ENCODE peak calls at places on chromosomes 5 and 9, in four cellular contexts. A, L, J and P are unnamed samples.

GRCh38 chr9:115615821-115616665 is 498.1 kb upstream of the TNC start:
- DNase-seq in L (no peak), A (no peak), J (no peak), P (no peak)

GRCh38 chr5:94375801-94376200 is 242.6 kb downstream of the KIAA0825 start:
- DNase-seq in J (no peak), A (no peak), L (no peak), P (no peak)

GRCh38 chr9:13555989-13556500 is 276.6 kb upstream of the MPDZ start:
- DNase-seq in L (no peak), J (no peak), A (no peak), P (no peak)

GRCh38 chr5:148826082-148826971 is at the start of gene ADRB2:
- DNase-seq in J (peak), A (peak), L (peak), P (peak)

GRCh38 chr5:67770431-67771025 is 445.0 kb upstream of the PIK3R1 start:
- DNase-seq in L (peak), J (no peak), A (peak), P (no peak)

GRCh38 chr5:145244788-145245187 is 590.4 kb downstream of the PRELID2 start:
- DNase-seq in A (no peak), J (no peak), L (no peak), P (no peak)

GRCh38 chr9:92661761-92662160 is 8.2 kb downstream of the IPPK start:
- DNase-seq in A (no peak), J (no peak), L (no peak), P (no peak)

GRCh38 chr5:78638973-78639669 is 9.5 kb downstream of the LHFPL2 start:
- DNase-seq in A (no peak), J (no peak), L (no peak), P (no peak)

GRCh38 chr5:96699186-96699820 is 37.1 kb downstream of the CAST start:
- DNase-seq in J (no peak), A (no peak), L (no peak), P (peak)

GRCh38 chr9:129867138-129868032 is 32.1 kb downstream of the USP20 start:
- DNase-seq in A (no peak), L (no peak), J (no peak), P (no peak)

GRCh38 chr5:140563554-140563953 is 844 bp downstream of the APBB3 start:
- DNase-seq in A (no peak), J (no peak), L (no peak), P (no peak)

GRCh38 chr5:144189800-144190429 is 19.2 kb downstream of the KCTD16 start:
- DNase-seq in J (no peak), L (peak), A (no peak), P (no peak)

GRCh38 chr5:37184748-37185364 is 64.3 kb downstream of the CPLANE1 start:
- DNase-seq in L (peak), A (no peak), J (no peak), P (no peak)

GRCh38 chr5:95565280-95565920 is 10.5 kb downstream of the ARSK start:
- DNase-seq in J (no peak), L (no peak), A (no peak), P (no peak)

GRCh38 chr5:138936225-138936967 is 61.3 kb upstream of the LRRTM2 start:
- DNase-seq in J (no peak), A (no peak), L (no peak), P (no peak)

GRCh38 chr5:138935466-138935865 is 60.3 kb upstream of the LRRTM2 start:
- DNase-seq in A (no peak), J (no peak), L (no peak), P (no peak)

GRCh38 chr5:138933522-138934290 is 58.6 kb upstream of the LRRTM2 start:
- DNase-seq in A (no peak), J (no peak), L (no peak), P (no peak)

GRCh38 chr5:138936968-138937345 is 61.8 kb upstream of the LRRTM2 start:
- DNase-seq in J (no peak), A (no peak), L (no peak), P (no peak)

DNA sequence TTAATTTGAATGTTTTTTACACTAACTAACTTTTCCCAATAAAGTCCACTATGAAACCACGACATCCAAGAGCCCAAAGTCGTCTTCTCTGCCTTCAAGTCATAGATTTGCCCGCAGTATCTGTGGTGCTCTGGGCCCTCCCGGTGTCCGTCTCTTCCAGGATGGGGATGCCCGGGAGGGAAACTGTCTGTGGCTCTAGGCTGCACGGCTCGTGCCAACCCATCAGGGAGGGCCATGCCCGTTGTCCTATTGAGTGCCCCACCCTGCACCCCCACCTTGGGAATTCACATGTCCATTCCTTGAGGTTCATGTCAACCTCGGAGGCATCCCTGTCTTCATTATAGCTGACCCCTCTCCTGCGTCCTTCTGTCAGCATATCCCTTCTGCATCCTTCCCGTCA is 59.8 kb upstream of the LRRTM2 start:
- DNase-seq in J (no peak), L (no peak), A (no peak), P (no peak)
- TF ChIP-seq HDAC2 in J (no peak), L (no peak), A (no peak), P (no peak)

GRCh38 chr5:1079961-1080360 is 31.9 kb downstream of the SLC12A7 start:
- DNase-seq in J (no peak), A (no peak), L (no peak), P (no peak)
- TF ChIP-seq CHD2 in J (no peak), A (no peak), L (no peak), P (no peak)

GRCh38 chr9:16728128-16728505 is 142.4 kb downstream of the BNC2 start:
- DNase-seq in A (no peak), J (no peak), L (no peak), P (no peak)

GRCh38 chr9:16725066-16725465 is 145.4 kb downstream of the BNC2 start:
- DNase-seq in A (no peak), L (no peak), J (no peak), P (no peak)

GRCh38 chr9:16726718-16727451 is 143.6 kb downstream of the BNC2 start:
- DNase-seq in L (no peak), J (no peak), A (no peak), P (no peak)

GRCh38 chr9:16727452-16728127 is 142.9 kb downstream of the BNC2 start:
- DNase-seq in J (no peak), L (no peak), A (no peak), P (no peak)

GRCh38 chr9:16726023-16726422 is 144.4 kb downstream of the BNC2 start:
- DNase-seq in J (no peak), L (no peak), A (no peak), P (no peak)
- TF ChIP-seq YY1 in J (no peak), L (no peak), A (no peak), P (no peak)

DNA sequence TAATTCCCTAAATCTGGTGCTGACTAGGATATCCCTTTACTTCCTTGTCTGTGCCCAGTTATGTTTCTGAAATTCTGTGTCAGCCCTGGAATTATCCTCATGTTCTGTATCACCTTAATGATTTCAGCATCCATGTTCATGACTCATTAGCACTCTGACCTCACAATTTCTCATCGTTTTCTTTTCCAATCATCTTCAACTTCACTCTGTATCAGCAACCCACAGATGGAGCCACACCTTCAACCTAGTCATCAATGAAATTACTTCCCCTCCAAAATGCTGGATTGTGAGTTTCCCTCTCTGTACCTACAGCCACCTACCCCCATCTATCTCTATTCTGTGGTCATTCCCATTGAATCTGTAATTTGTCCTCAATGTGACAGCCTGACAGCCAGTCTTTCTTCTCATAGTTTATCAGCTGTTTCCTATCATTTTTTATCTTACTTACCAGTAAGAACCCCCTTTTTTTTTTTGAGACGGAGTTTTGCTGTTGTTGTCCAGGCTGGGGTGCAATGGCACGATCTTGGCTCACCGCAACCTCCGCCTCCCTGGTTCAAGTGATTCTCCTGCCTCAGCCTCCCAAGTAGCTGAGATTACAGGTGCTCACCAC is 3.1 kb upstream of the IL6ST start:
- DNase-seq in A (no peak), J (no peak), L (no peak), P (peak)
- TF ChIP-seq HDAC2 in A (no peak), J (no peak), L (no peak), P (no peak)

DNA sequence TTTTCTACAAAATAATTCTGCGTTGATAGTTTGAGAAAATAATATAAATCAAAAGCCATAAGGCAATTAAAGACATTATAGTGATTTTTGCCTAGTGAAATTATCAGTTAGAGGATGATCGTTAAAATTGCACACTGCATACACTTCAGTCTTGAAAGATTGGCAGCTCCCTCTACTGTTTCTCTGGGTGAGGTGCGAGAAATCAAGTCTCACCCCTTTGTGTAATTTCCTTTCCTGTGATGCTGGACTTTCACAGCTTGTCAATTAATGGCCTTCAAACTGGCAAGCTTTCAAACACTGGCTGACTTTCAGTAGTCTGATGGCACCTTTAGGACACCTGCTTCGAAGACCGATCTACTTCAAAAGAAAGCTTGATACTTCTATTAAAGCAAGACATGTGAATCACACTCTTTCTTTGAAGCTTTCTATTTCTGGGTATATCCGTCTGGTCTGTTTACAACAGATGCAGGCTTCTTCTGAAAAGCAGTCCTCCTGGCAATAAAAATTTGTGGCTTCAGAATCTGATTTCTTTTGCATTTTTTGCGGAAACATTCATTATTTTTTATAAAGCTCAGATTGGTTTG is 706.8 kb upstream of the PTPRD start:
- DNase-seq in J (no peak), A (no peak), L (no peak), P (no peak)
- TF ChIP-seq CHD2 in J (no peak), A (no peak), L (no peak), P (no peak)